ENCODE peak calls at places on chromosomes 3 and 15, in five cellular contexts. G is substantia nigra, I is sigmoid colon, Q is HepG2, H is neuronal stem cell. A is an unnamed sample.

GRCh38 chr15:37105795-37106333 is 5.5 kb upstream of the MEIS2 start:
- DNase-seq in G (no peak), I (no peak), Q (no peak), H (peak), A (no peak)

GRCh38 chr3:189513281-189514151 is 117.7 kb upstream of the TP63 start:
- DNase-seq in G (no peak), I (no peak), Q (no peak), H (no peak), A (no peak)

GRCh38 chr15:43932907-43933306 is 106.1 kb downstream of the WDR76 start:
- DNase-seq in G (no peak), I (no peak), Q (no peak), H (no peak), A (no peak)

GRCh38 chr3:16122155-16122554 is 52.3 kb upstream of the GALNT15 start:
- DNase-seq in G (no peak), I (no peak), Q (no peak), H (no peak), A (peak)

GRCh38 chr3:155024006-155024638 is 56.0 kb upstream of the MME start:
- DNase-seq in G (no peak), I (no peak), Q (no peak), H (no peak), A (no peak)

GRCh38 chr3:9898467-9899229 is 4.0 kb upstream of the IL17RE start:
- DNase-seq in G (no peak), I (no peak), Q (peak), H (no peak), A (no peak)

GRCh38 chr3:162525052-162525451 is 1028.4 kb downstream of the OTOL1 start:
- DNase-seq in G (no peak), I (peak), Q (no peak), H (no peak), A (no peak)

GRCh38 chr3:183229177-183229576 is 23.9 kb upstream of the B3GNT5 start:
- DNase-seq in G (no peak), I (no peak), Q (no peak), H (no peak), A (no peak)

GRCh38 chr3:58383904-58384303 is 49.7 kb downstream of the PDHB start:
- DNase-seq in G (no peak), I (no peak), Q (no peak), H (no peak), A (no peak)

GRCh38 chr15:35289029-35289617 is 204.0 kb upstream of the NANOGP8 start:
- DNase-seq in G (no peak), I (no peak), Q (peak), H (peak), A (no peak)

GRCh38 chr15:101091080-101092017 is 160.5 kb downstream of the CHSY1 start:
- DNase-seq in G (peak), I (no peak), Q (peak), H (no peak), A (peak)

GRCh38 chr3:196055683-196056270 is 26.1 kb downstream of the TFRC start:
- DNase-seq in G (no peak), I (no peak), Q (peak), H (no peak), A (no peak)

GRCh38 chr15:28890711-28891495 is 5.1 kb downstream of the APBA2 start:
- DNase-seq in G (no peak), I (no peak), Q (no peak), H (no peak), A (no peak)

GRCh38 chr3:97882975-97883598 is 61.3 kb downstream of the CRYBG3 start:
- DNase-seq in G (no peak), I (no peak), Q (no peak), H (no peak), A (no peak)

GRCh38 chr3:101248786-101249185 is 71.6 kb downstream of the IMPG2 start:
- DNase-seq in G (no peak), I (no peak), Q (no peak), H (no peak), A (no peak)

GRCh38 chr3:41572092-41572491 is 372.8 kb downstream of the CTNNB1 start:
- DNase-seq in G (no peak), I (no peak), Q (no peak), H (no peak), A (no peak)

GRCh38 chr3:56408761-56409196 is 59.5 kb downstream of the ERC2 start:
- DNase-seq in G (peak), I (no peak), Q (no peak), H (no peak), A (no peak)

GRCh38 chr3:57793737-57794187 is 37.7 kb downstream of the SLMAP start:
- DNase-seq in G (no peak), I (no peak), Q (no peak), H (no peak), A (no peak)

GRCh38 chr3:126952261-126952982 is 30.5 kb upstream of the PLXNA1 start:
- DNase-seq in G (no peak), I (peak), Q (no peak), H (no peak), A (no peak)

GRCh38 chr15:85073556-85074194 is 92.0 kb downstream of the PDE8A start:
- DNase-seq in G (no peak), I (no peak), Q (no peak), H (no peak), A (no peak)

GRCh38 chr3:98732239-98733054 is 30.7 kb upstream of the ST3GAL6 start:
- DNase-seq in G (peak), I (peak), Q (peak), H (peak), A (peak)

DNA sequence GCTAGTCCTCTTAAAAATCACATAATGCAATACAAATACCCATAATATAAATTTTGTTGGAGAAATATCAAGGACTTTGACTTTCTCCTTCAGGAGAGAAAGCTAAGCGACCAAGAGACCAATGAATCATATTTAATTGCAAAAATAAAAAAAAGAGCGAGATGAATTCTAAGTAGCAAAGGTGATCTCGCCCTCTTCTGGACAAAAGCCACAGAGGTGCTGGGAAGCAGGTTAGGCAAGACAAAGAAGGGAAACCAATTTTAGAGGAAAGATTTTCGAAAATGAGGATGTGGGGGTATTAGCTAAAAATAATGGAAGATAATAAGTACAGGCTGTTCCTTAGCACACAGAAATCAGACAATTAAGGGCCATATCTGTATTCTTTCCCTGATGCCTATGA is 111.4 kb upstream of the PLAAT1 start:
- DNase-seq in G (no peak), I (no peak), Q (no peak), H (no peak), A (no peak)
- H3K27ac ChIP-seq in G (no peak), I (no peak), Q (no peak), H (no peak), A (no peak)

GRCh38 chr3:48564022-48564421 is 441 bp upstream of the UCN2 start:
- DNase-seq in G (peak), I (peak), Q (peak), H (no peak), A (peak)

GRCh38 chr3:48564667-48565066 is 1.1 kb upstream of the UCN2 start:
- DNase-seq in G (no peak), I (no peak), Q (no peak), H (no peak), A (no peak)

GRCh38 chr3:48565591-48566400 is 2.2 kb upstream of the UCN2 start:
- DNase-seq in G (no peak), I (no peak), Q (no peak), H (no peak), A (no peak)

GRCh38 chr3:48566401-48566760 is 2.8 kb upstream of the UCN2 start:
- DNase-seq in G (no peak), I (no peak), Q (no peak), H (no peak), A (no peak)

DNA sequence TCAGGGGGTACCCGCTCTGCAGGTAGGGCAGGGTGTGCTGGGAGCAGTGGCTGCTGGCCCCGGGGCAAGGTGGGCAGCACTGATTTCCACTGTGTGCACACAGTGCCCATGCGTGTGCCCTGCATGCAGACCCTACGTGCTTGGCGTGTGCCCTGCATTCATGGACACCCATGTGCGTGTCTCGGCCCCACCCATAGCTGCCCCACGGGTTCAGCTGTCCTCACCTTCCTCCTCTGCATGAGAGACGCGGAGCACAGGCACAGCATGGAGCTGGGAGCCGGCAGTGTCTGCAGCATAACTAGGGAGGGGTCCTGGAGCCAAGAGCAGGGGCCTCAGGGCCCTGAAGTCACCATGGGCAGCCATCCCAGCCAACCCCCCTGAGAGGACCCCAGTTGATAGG is 1.6 kb upstream of the UCN2 start:
- DNase-seq in G (no peak), I (no peak), Q (no peak), H (no peak), A (no peak)
- H3K27ac ChIP-seq in G (no peak), I (no peak), Q (no peak), H (no peak), A (no peak)

GRCh38 chr15:88920186-88920891 is 7.2 kb upstream of the MFGE8 start:
- DNase-seq in G (no peak), I (no peak), Q (no peak), H (no peak), A (no peak)
- H3K27ac ChIP-seq in G (no peak), I (no peak), Q (no peak), H (no peak), A (no peak)

GRCh38 chr15:67050522-67051087 is 14.8 kb upstream of the SMAD3 start:
- DNase-seq in G (no peak), I (peak), Q (no peak), H (no peak), A (no peak)

GRCh38 chr15:67048281-67049279 is 16.8 kb upstream of the SMAD3 start:
- DNase-seq in G (no peak), I (peak), Q (peak), H (no peak), A (no peak)

GRCh38 chr15:67051088-67051659 is 14.2 kb upstream of the SMAD3 start:
- DNase-seq in G (no peak), I (no peak), Q (no peak), H (no peak), A (no peak)

GRCh38 chr15:67049351-67050044 is 15.9 kb upstream of the SMAD3 start:
- DNase-seq in G (no peak), I (peak), Q (peak), H (no peak), A (no peak)

GRCh38 chr15:67050062-67050461 is 15.3 kb upstream of the SMAD3 start:
- DNase-seq in G (no peak), I (peak), Q (no peak), H (no peak), A (no peak)
- H3K27ac ChIP-seq in G (no peak), I (no peak), Q (peak), H (no peak), A (peak)

GRCh38 chr3:24048843-24049242 is 103.8 kb downstream of the NR1D2 start:
- DNase-seq in G (no peak), I (no peak), Q (no peak), H (no peak), A (no peak)
- H3K27ac ChIP-seq in G (no peak), I (no peak), Q (no peak), H (no peak), A (no peak)

GRCh38 chr3:142027713-142028112 is 121.6 kb downstream of the TFDP2 start:
- DNase-seq in G (no peak), I (no peak), Q (no peak), H (peak), A (no peak)
- H3K27ac ChIP-seq in G (no peak), I (peak), Q (no peak), H (no peak), A (no peak)

DNA sequence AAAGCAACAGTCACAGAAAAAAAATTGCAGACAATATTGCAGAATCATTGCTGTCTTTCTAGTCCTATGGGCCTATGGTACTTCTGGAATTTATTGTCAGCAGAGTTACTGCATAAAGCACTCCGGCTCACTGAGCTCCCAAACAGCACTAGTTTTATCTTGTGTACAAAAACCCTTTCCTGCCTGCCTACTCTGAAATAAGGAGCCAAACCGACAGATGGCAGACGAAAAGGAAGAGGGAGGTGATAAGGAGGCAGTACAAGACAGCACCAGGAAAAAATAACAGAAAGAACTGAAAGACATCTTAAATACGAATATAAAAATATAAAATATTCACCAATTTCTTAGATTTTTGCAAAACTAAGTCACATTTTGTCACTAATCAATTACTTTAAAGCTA is 15.6 kb downstream of the HERC1 start:
- DNase-seq in G (no peak), I (no peak), Q (no peak), H (no peak), A (no peak)
- H3K27ac ChIP-seq in G (no peak), I (peak), Q (no peak), H (no peak), A (no peak)

DNA sequence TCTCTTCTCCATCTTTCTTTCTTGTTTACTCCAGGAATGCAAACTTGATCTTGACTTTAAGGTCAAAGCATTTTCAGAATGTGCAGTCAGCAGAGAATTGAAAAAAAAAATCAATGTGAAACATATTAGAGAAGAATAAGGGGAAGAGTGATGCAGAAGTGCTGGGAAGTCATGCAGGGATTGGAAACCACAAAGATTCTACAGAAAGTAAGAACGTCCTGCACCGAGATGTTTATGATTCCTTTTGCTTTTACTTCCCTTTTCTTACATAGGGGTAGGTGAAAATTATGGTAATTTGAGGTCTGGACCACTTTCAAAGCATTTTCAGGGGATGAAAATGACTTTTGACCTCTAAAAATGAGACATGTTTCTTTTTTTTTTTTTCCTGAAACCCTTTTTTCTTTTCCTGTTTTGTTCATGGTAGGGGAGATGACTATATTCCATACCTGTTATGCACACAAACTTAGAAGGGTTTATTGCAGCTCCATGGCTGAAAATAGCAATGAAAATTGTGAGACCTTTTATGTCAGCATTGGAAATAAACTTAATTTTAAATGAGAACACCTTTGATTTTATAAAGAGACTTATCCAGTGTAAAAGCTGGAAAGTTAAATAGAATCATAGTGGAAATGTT is 623.5 kb upstream of the TBL1XR1 start:
- DNase-seq in G (no peak), I (no peak), Q (no peak), H (no peak), A (no peak)
- H3K27ac ChIP-seq in G (no peak), I (peak), Q (no peak), H (no peak), A (no peak)

GRCh38 chr15:88529021-88529630 is 17.4 kb downstream of the DET1 start:
- DNase-seq in G (no peak), I (no peak), Q (no peak), H (no peak), A (no peak)
- H3K27ac ChIP-seq in G (no peak), I (no peak), Q (no peak), H (no peak), A (no peak)